ENCODE peak calls at places on chromosomes 2 and 18, in eight cellular contexts. I is NAMALWA; B is HCT116; J is activated gamma-delta T cell treated with anti-CD3 and anti-CD28 coated beads, Interleukin-2, amount 50 U/mL, for 16 hours; M is renal cortical epithelial cell; O is T-helper 17 cell; X is iris pigment epithelial cell; C is A549. W is an unnamed sample.

GRCh38 chr2:221461911-221462310 is 110.2 kb downstream of the EPHA4 start:
- DNase-seq in J (no peak), M (no peak), I (no peak), C (no peak), X (peak), O (no peak), B (no peak), W (no peak)

GRCh38 chr2:206802654-206803514 is 37.5 kb downstream of the FASTKD2 start:
- DNase-seq in O (no peak), C (no peak), I (no peak), X (no peak), M (no peak), J (no peak), B (no peak), W (no peak)

GRCh38 chr2:32484907-32485306 is 128.1 kb downstream of the BIRC6 start:
- DNase-seq in M (peak), B (peak), C (peak), I (no peak), X (peak), J (no peak), O (no peak), W (no peak)

GRCh38 chr2:11819235-11819729 is 72.8 kb downstream of the LPIN1 start:
- DNase-seq in J (no peak), X (no peak), C (no peak), I (no peak), M (no peak), B (no peak), O (no peak), W (no peak)

GRCh38 chr2:222670191-222671038 is 1.0 kb upstream of the MOGAT1 start:
- DNase-seq in X (no peak), M (no peak), I (no peak), O (no peak), B (no peak), J (no peak), C (no peak), W (no peak)

GRCh38 chr2:9738718-9739496 is 104.4 kb upstream of the TAF1B start:
- DNase-seq in C (no peak), O (no peak), J (no peak), B (no peak), I (no peak), M (no peak), X (peak), W (no peak)

GRCh38 chr2:153866595-153866994 is 5.1 kb upstream of the GALNT13 start:
- DNase-seq in X (no peak), I (no peak), M (no peak), C (no peak), O (no peak), J (no peak), B (no peak), W (no peak)

GRCh38 chr2:123162400-123163016 is 862.6 kb upstream of the CNTNAP5 start:
- DNase-seq in O (no peak), B (no peak), C (no peak), J (no peak), M (no peak), I (no peak), X (no peak), W (no peak)

GRCh38 chr2:45585267-45585861 is 25.7 kb downstream of the SRBD1 start:
- DNase-seq in J (no peak), M (peak), I (peak), B (peak), X (peak), C (peak), O (no peak), W (no peak)

GRCh38 chr2:114727012-114727411 is 284.6 kb downstream of the DPP10 start:
- DNase-seq in C (no peak), B (no peak), M (no peak), J (no peak), I (no peak), X (no peak), O (no peak), W (no peak)

GRCh38 chr2:110206056-110206455 is 1.2 kb upstream of the NPHP1 start:
- DNase-seq in M (no peak), C (no peak), X (peak), B (no peak), O (no peak), I (peak), J (no peak), W (no peak)

GRCh38 chr2:62570861-62571698 is 65.1 kb upstream of the TMEM17 start:
- DNase-seq in M (no peak), B (no peak), O (no peak), C (peak), I (no peak), X (no peak), J (no peak), W (no peak)

GRCh38 chr2:48145845-48146452 is 239.7 kb upstream of the FBXO11 start:
- DNase-seq in B (no peak), O (no peak), C (no peak), M (no peak), X (peak), I (peak), J (no peak), W (no peak)

GRCh38 chr2:209977386-209978239 is 24.8 kb upstream of the RPE start:
- DNase-seq in C (peak), M (peak), J (no peak), O (no peak), B (peak), I (peak), X (peak), W (no peak)

GRCh38 chr18:61334491-61334850 is 1.2 kb downstream of the CDH20 start:
- DNase-seq in O (no peak), B (no peak), M (no peak), X (peak), C (no peak), I (no peak), J (no peak), W (no peak)

GRCh38 chr18:10269226-10269625 is 185.2 kb upstream of the APCDD1 start:
- DNase-seq in J (no peak), O (no peak), C (no peak), M (no peak), I (no peak), X (no peak), B (no peak), W (no peak)

GRCh38 chr18:44036500-44036899 is 644.2 kb upstream of the SETBP1 start:
- DNase-seq in M (no peak), C (no peak), O (no peak), J (no peak), X (peak), B (no peak), I (no peak), W (no peak)

GRCh38 chr2:31387850-31388249 is 26.7 kb downstream of the XDH start:
- DNase-seq in O (no peak), C (no peak), J (no peak), X (no peak), I (no peak), B (no peak), M (no peak), W (no peak)

GRCh38 chr2:136116111-136116812 is 1.7 kb downstream of the CXCR4 start:
- DNase-seq in I (peak), J (peak), C (no peak), M (peak), X (no peak), O (peak), B (no peak), W (peak)

GRCh38 chr2:24359701-24360049 is 661 bp downstream of the ITSN2 start:
- DNase-seq in X (peak), J (peak), M (no peak), I (peak), O (peak), C (no peak), B (no peak), W (peak)

GRCh38 chr2:231655494-231656408 is 52.6 kb upstream of the PTMA start:
- DNase-seq in B (no peak), I (no peak), X (no peak), O (no peak), C (no peak), J (no peak), M (no peak), W (no peak)

GRCh38 chr2:223494496-223494895 is 107.7 kb downstream of the SCG2 start:
- DNase-seq in X (no peak), C (no peak), J (no peak), M (peak), B (no peak), I (no peak), O (no peak), W (no peak)

W was measured in activated T-helper 1 cell treated with Interleukin-2 at 50 U/mL for 16 hours.